ENCODE peak calls at places on chromosome 7, in ten cellular contexts. One of them, this sample, is unnamed.

GRCh38 chr7:24827027-24827426 is 69.8 kb upstream of the GSDME start:
- DNase-seq in glomerular endothelial cell: no peak
- DNase-seq in small intestine: peak
- DNase-seq in activated CD4-positive, alpha-beta memory T cell treated with anti-CD3 and anti-CD28 coated beads for 36 hours: peak
- DNase-seq in right lobe of liver: no peak
- DNase-seq in adipocyte: no peak
- DNase-seq in MCF 10A: no peak
- DNase-seq in uterus: no peak
- DNase-seq in KG1: no peak
- DNase-seq in neuronal stem cell: no peak
- DNase-seq in this sample: peak

GRCh38 chr7:77454802-77455201 is 38.7 kb upstream of the GSAP start:
- DNase-seq in right lobe of liver: no peak
- DNase-seq in adipocyte: no peak
- DNase-seq in glomerular endothelial cell: no peak
- DNase-seq in activated CD4-positive, alpha-beta memory T cell treated with anti-CD3 and anti-CD28 coated beads for 36 hours: no peak
- DNase-seq in KG1: no peak
- DNase-seq in uterus: no peak
- DNase-seq in MCF 10A: peak
- DNase-seq in small intestine: no peak
- DNase-seq in neuronal stem cell: no peak
- DNase-seq in this sample: no peak

GRCh38 chr7:116530107-116530820 is 5.4 kb downstream of the CAV1 start:
- DNase-seq in small intestine: no peak
- DNase-seq in glomerular endothelial cell: no peak
- DNase-seq in right lobe of liver: no peak
- DNase-seq in KG1: no peak
- DNase-seq in neuronal stem cell: no peak
- DNase-seq in MCF 10A: no peak
- DNase-seq in activated CD4-positive, alpha-beta memory T cell treated with anti-CD3 and anti-CD28 coated beads for 36 hours: no peak
- DNase-seq in uterus: no peak
- DNase-seq in adipocyte: peak
- DNase-seq in this sample: no peak

GRCh38 chr7:105829681-105830322 is 46.6 kb downstream of the ATXN7L1 start:
- DNase-seq in adipocyte: peak
- DNase-seq in neuronal stem cell: no peak
- DNase-seq in small intestine: no peak
- DNase-seq in activated CD4-positive, alpha-beta memory T cell treated with anti-CD3 and anti-CD28 coated beads for 36 hours: no peak
- DNase-seq in uterus: no peak
- DNase-seq in MCF 10A: no peak
- DNase-seq in glomerular endothelial cell: no peak
- DNase-seq in KG1: no peak
- DNase-seq in right lobe of liver: no peak
- DNase-seq in this sample: no peak

GRCh38 chr7:117872565-117873055 is 631 bp downstream of the CTTNBP2 start:
- DNase-seq in MCF 10A: no peak
- DNase-seq in KG1: no peak
- DNase-seq in uterus: peak
- DNase-seq in small intestine: peak
- DNase-seq in adipocyte: peak
- DNase-seq in glomerular endothelial cell: no peak
- DNase-seq in right lobe of liver: peak
- DNase-seq in activated CD4-positive, alpha-beta memory T cell treated with anti-CD3 and anti-CD28 coated beads for 36 hours: no peak
- DNase-seq in neuronal stem cell: peak
- DNase-seq in this sample: no peak

GRCh38 chr7:1279041-1279440 is 46.4 kb downstream of the UNCX start:
- DNase-seq in activated CD4-positive, alpha-beta memory T cell treated with anti-CD3 and anti-CD28 coated beads for 36 hours: no peak
- DNase-seq in small intestine: no peak
- DNase-seq in glomerular endothelial cell: no peak
- DNase-seq in MCF 10A: no peak
- DNase-seq in uterus: no peak
- DNase-seq in neuronal stem cell: no peak
- DNase-seq in adipocyte: no peak
- DNase-seq in KG1: no peak
- DNase-seq in right lobe of liver: no peak
- DNase-seq in this sample: no peak

GRCh38 chr7:47153571-47153970 is 428.3 kb downstream of the TNS3 start:
- DNase-seq in neuronal stem cell: no peak
- DNase-seq in right lobe of liver: peak
- DNase-seq in adipocyte: no peak
- DNase-seq in glomerular endothelial cell: no peak
- DNase-seq in KG1: no peak
- DNase-seq in uterus: no peak
- DNase-seq in small intestine: no peak
- DNase-seq in activated CD4-positive, alpha-beta memory T cell treated with anti-CD3 and anti-CD28 coated beads for 36 hours: no peak
- DNase-seq in MCF 10A: no peak
- DNase-seq in this sample: no peak

GRCh38 chr7:98992076-98992475 is 113.7 kb downstream of the TRRAP start:
- DNase-seq in activated CD4-positive, alpha-beta memory T cell treated with anti-CD3 and anti-CD28 coated beads for 36 hours: no peak
- DNase-seq in MCF 10A: no peak
- DNase-seq in neuronal stem cell: no peak
- DNase-seq in small intestine: no peak
- DNase-seq in adipocyte: no peak
- DNase-seq in KG1: no peak
- DNase-seq in glomerular endothelial cell: no peak
- DNase-seq in right lobe of liver: no peak
- DNase-seq in uterus: no peak
- DNase-seq in this sample: no peak

GRCh38 chr7:44081266-44081748 is 1.0 kb downstream of the POLM start:
- DNase-seq in adipocyte: no peak
- DNase-seq in neuronal stem cell: no peak
- DNase-seq in glomerular endothelial cell: no peak
- DNase-seq in small intestine: peak
- DNase-seq in KG1: no peak
- DNase-seq in uterus: no peak
- DNase-seq in MCF 10A: no peak
- DNase-seq in activated CD4-positive, alpha-beta memory T cell treated with anti-CD3 and anti-CD28 coated beads for 36 hours: peak
- DNase-seq in right lobe of liver: no peak
- DNase-seq in this sample: peak

GRCh38 chr7:1473864-1474512 is 14.7 kb upstream of the MICALL2 start:
- DNase-seq in glomerular endothelial cell: peak
- DNase-seq in right lobe of liver: peak
- DNase-seq in uterus: peak
- DNase-seq in neuronal stem cell: peak
- DNase-seq in small intestine: peak
- DNase-seq in adipocyte: peak
- DNase-seq in MCF 10A: peak
- DNase-seq in activated CD4-positive, alpha-beta memory T cell treated with anti-CD3 and anti-CD28 coated beads for 36 hours: peak
- DNase-seq in KG1: peak
- DNase-seq in this sample: peak

GRCh38 chr7:8035190-8035589 is 66.6 kb downstream of the GLCCI1 start:
- DNase-seq in KG1: no peak
- DNase-seq in uterus: no peak
- DNase-seq in activated CD4-positive, alpha-beta memory T cell treated with anti-CD3 and anti-CD28 coated beads for 36 hours: no peak
- DNase-seq in small intestine: no peak
- DNase-seq in MCF 10A: no peak
- DNase-seq in glomerular endothelial cell: no peak
- DNase-seq in right lobe of liver: no peak
- DNase-seq in adipocyte: no peak
- DNase-seq in neuronal stem cell: no peak
- DNase-seq in this sample: no peak

GRCh38 chr7:918441-919113 is 35.9 kb downstream of the ADAP1 start:
- DNase-seq in uterus: peak
- DNase-seq in small intestine: no peak
- DNase-seq in KG1: no peak
- DNase-seq in glomerular endothelial cell: no peak
- DNase-seq in right lobe of liver: peak
- DNase-seq in MCF 10A: no peak
- DNase-seq in neuronal stem cell: no peak
- DNase-seq in activated CD4-positive, alpha-beta memory T cell treated with anti-CD3 and anti-CD28 coated beads for 36 hours: no peak
- DNase-seq in adipocyte: no peak
- DNase-seq in this sample: no peak

GRCh38 chr7:101631224-101631714 is 2.2 kb upstream of the MYL10 start:
- DNase-seq in neuronal stem cell: no peak
- DNase-seq in glomerular endothelial cell: no peak
- DNase-seq in adipocyte: no peak
- DNase-seq in KG1: no peak
- DNase-seq in right lobe of liver: no peak
- DNase-seq in activated CD4-positive, alpha-beta memory T cell treated with anti-CD3 and anti-CD28 coated beads for 36 hours: no peak
- DNase-seq in uterus: no peak
- DNase-seq in MCF 10A: peak
- DNase-seq in small intestine: no peak
- DNase-seq in this sample: no peak

GRCh38 chr7:26955516-26955915 is 91.1 kb upstream of the SKAP2 start:
- DNase-seq in uterus: no peak
- DNase-seq in MCF 10A: no peak
- DNase-seq in neuronal stem cell: no peak
- DNase-seq in right lobe of liver: no peak
- DNase-seq in glomerular endothelial cell: no peak
- DNase-seq in activated CD4-positive, alpha-beta memory T cell treated with anti-CD3 and anti-CD28 coated beads for 36 hours: no peak
- DNase-seq in adipocyte: no peak
- DNase-seq in small intestine: no peak
- DNase-seq in KG1: no peak
- DNase-seq in this sample: no peak

GRCh38 chr7:122887198-122887597 is 938 bp upstream of the CADPS2 start:
- DNase-seq in glomerular endothelial cell: peak
- DNase-seq in small intestine: peak
- DNase-seq in activated CD4-positive, alpha-beta memory T cell treated with anti-CD3 and anti-CD28 coated beads for 36 hours: no peak
- DNase-seq in uterus: peak
- DNase-seq in KG1: no peak
- DNase-seq in right lobe of liver: peak
- DNase-seq in adipocyte: peak
- DNase-seq in MCF 10A: peak
- DNase-seq in neuronal stem cell: peak
- DNase-seq in this sample: peak

GRCh38 chr7:156947120-156947843 is 2.2 kb upstream of the NOM1 start:
- DNase-seq in activated CD4-positive, alpha-beta memory T cell treated with anti-CD3 and anti-CD28 coated beads for 36 hours: no peak
- DNase-seq in uterus: no peak
- DNase-seq in MCF 10A: no peak
- DNase-seq in small intestine: no peak
- DNase-seq in KG1: no peak
- DNase-seq in neuronal stem cell: no peak
- DNase-seq in right lobe of liver: no peak
- DNase-seq in glomerular endothelial cell: no peak
- DNase-seq in adipocyte: no peak
- DNase-seq in this sample: no peak

GRCh38 chr7:116218051-116218645 is 7.8 kb downstream of the TES start:
- DNase-seq in glomerular endothelial cell: peak
- DNase-seq in adipocyte: peak
- DNase-seq in small intestine: peak
- DNase-seq in MCF 10A: peak
- DNase-seq in KG1: no peak
- DNase-seq in activated CD4-positive, alpha-beta memory T cell treated with anti-CD3 and anti-CD28 coated beads for 36 hours: no peak
- DNase-seq in right lobe of liver: peak
- DNase-seq in uterus: no peak
- DNase-seq in neuronal stem cell: no peak
- DNase-seq in this sample: no peak

GRCh38 chr7:103412151-103412550 is 33.9 kb downstream of the SLC26A5 start:
- DNase-seq in small intestine: no peak
- DNase-seq in adipocyte: no peak
- DNase-seq in activated CD4-positive, alpha-beta memory T cell treated with anti-CD3 and anti-CD28 coated beads for 36 hours: no peak
- DNase-seq in glomerular endothelial cell: no peak
- DNase-seq in KG1: no peak
- DNase-seq in MCF 10A: no peak
- DNase-seq in uterus: no peak
- DNase-seq in right lobe of liver: no peak
- DNase-seq in neuronal stem cell: no peak
- DNase-seq in this sample: no peak

GRCh38 chr7:130272456-130273080 is 5.9 kb downstream of the CPA2 start:
- DNase-seq in neuronal stem cell: no peak
- DNase-seq in activated CD4-positive, alpha-beta memory T cell treated with anti-CD3 and anti-CD28 coated beads for 36 hours: no peak
- DNase-seq in glomerular endothelial cell: no peak
- DNase-seq in right lobe of liver: no peak
- DNase-seq in KG1: no peak
- DNase-seq in uterus: no peak
- DNase-seq in MCF 10A: peak
- DNase-seq in adipocyte: no peak
- DNase-seq in small intestine: no peak
- DNase-seq in this sample: no peak

GRCh38 chr7:112868609-112869008 is 78.4 kb upstream of the TMEM168 start:
- DNase-seq in small intestine: no peak
- DNase-seq in KG1: no peak
- DNase-seq in neuronal stem cell: no peak
- DNase-seq in right lobe of liver: no peak
- DNase-seq in adipocyte: no peak
- DNase-seq in activated CD4-positive, alpha-beta memory T cell treated with anti-CD3 and anti-CD28 coated beads for 36 hours: no peak
- DNase-seq in MCF 10A: no peak
- DNase-seq in uterus: no peak
- DNase-seq in glomerular endothelial cell: no peak
- DNase-seq in this sample: no peak

GRCh38 chr7:139775829-139776266 is 1.9 kb downstream of the HIPK2 start:
- DNase-seq in adipocyte: peak
- DNase-seq in right lobe of liver: no peak
- DNase-seq in uterus: peak
- DNase-seq in glomerular endothelial cell: peak
- DNase-seq in small intestine: peak
- DNase-seq in KG1: peak
- DNase-seq in activated CD4-positive, alpha-beta memory T cell treated with anti-CD3 and anti-CD28 coated beads for 36 hours: peak
- DNase-seq in MCF 10A: peak
- DNase-seq in neuronal stem cell: no peak
- DNase-seq in this sample: peak

GRCh38 chr7:44709945-44710596 is 38.6 kb upstream of the ZMIZ2 start:
- DNase-seq in uterus: no peak
- DNase-seq in adipocyte: no peak
- DNase-seq in small intestine: no peak
- DNase-seq in KG1: no peak
- DNase-seq in MCF 10A: no peak
- DNase-seq in activated CD4-positive, alpha-beta memory T cell treated with anti-CD3 and anti-CD28 coated beads for 36 hours: no peak
- DNase-seq in neuronal stem cell: no peak
- DNase-seq in glomerular endothelial cell: no peak
- DNase-seq in right lobe of liver: no peak
- DNase-seq in this sample: no peak

GRCh38 chr7:107966701-107967100 is 36.3 kb downstream of the LAMB1 start:
- DNase-seq in right lobe of liver: no peak
- DNase-seq in MCF 10A: peak
- DNase-seq in neuronal stem cell: peak
- DNase-seq in activated CD4-positive, alpha-beta memory T cell treated with anti-CD3 and anti-CD28 coated beads for 36 hours: no peak
- DNase-seq in KG1: no peak
- DNase-seq in adipocyte: peak
- DNase-seq in uterus: no peak
- DNase-seq in glomerular endothelial cell: no peak
- DNase-seq in small intestine: no peak
- DNase-seq in this sample: no peak

GRCh38 chr7:30877993-30878392 is 33.7 kb upstream of the AQP1 start:
- DNase-seq in neuronal stem cell: no peak
- DNase-seq in adipocyte: no peak
- DNase-seq in activated CD4-positive, alpha-beta memory T cell treated with anti-CD3 and anti-CD28 coated beads for 36 hours: no peak
- DNase-seq in small intestine: no peak
- DNase-seq in MCF 10A: no peak
- DNase-seq in uterus: no peak
- DNase-seq in KG1: no peak
- DNase-seq in glomerular endothelial cell: no peak
- DNase-seq in right lobe of liver: no peak
- DNase-seq in this sample: no peak

GRCh38 chr7:100446040-100446439 is 9.7 kb upstream of the PPP1R35 start:
- DNase-seq in glomerular endothelial cell: no peak
- DNase-seq in right lobe of liver: no peak
- DNase-seq in small intestine: no peak
- DNase-seq in MCF 10A: peak
- DNase-seq in activated CD4-positive, alpha-beta memory T cell treated with anti-CD3 and anti-CD28 coated beads for 36 hours: no peak
- DNase-seq in uterus: no peak
- DNase-seq in KG1: no peak
- DNase-seq in neuronal stem cell: no peak
- DNase-seq in adipocyte: peak
- DNase-seq in this sample: no peak

GRCh38 chr7:105323366-105323765 is 65.4 kb downstream of the SRPK2 start:
- DNase-seq in MCF 10A: no peak
- DNase-seq in KG1: no peak
- DNase-seq in glomerular endothelial cell: no peak
- DNase-seq in uterus: no peak
- DNase-seq in small intestine: no peak
- DNase-seq in right lobe of liver: no peak
- DNase-seq in activated CD4-positive, alpha-beta memory T cell treated with anti-CD3 and anti-CD28 coated beads for 36 hours: no peak
- DNase-seq in neuronal stem cell: no peak
- DNase-seq in adipocyte: no peak
- DNase-seq in this sample: no peak

GRCh38 chr7:87564290-87564963 is 36.3 kb downstream of the ABCB1 start:
- DNase-seq in uterus: no peak
- DNase-seq in KG1: no peak
- DNase-seq in neuronal stem cell: peak
- DNase-seq in activated CD4-positive, alpha-beta memory T cell treated with anti-CD3 and anti-CD28 coated beads for 36 hours: peak
- DNase-seq in glomerular endothelial cell: no peak
- DNase-seq in adipocyte: peak
- DNase-seq in small intestine: peak
- DNase-seq in right lobe of liver: peak
- DNase-seq in MCF 10A: peak
- DNase-seq in this sample: peak

GRCh38 chr7:115096262-115096661 is 174.4 kb downstream of the MDFIC start:
- DNase-seq in small intestine: no peak
- DNase-seq in glomerular endothelial cell: no peak
- DNase-seq in neuronal stem cell: no peak
- DNase-seq in uterus: no peak
- DNase-seq in activated CD4-positive, alpha-beta memory T cell treated with anti-CD3 and anti-CD28 coated beads for 36 hours: no peak
- DNase-seq in adipocyte: no peak
- DNase-seq in KG1: no peak
- DNase-seq in right lobe of liver: no peak
- DNase-seq in MCF 10A: no peak
- DNase-seq in this sample: no peak